ENCODE peak calls at places on chromosomes 3 and 15, in seven cellular contexts. X, N, E, Y, S, P and K are unnamed samples.

GRCh38 chr3:78822741-78823140 is 945.1 kb downstream of the ROBO1 start:
- DNase-seq in X (no peak), Y (no peak), P (no peak), S (no peak), E (no peak), N (no peak), K (no peak)

GRCh38 chr3:104873331-104873730 is 493.4 kb upstream of the ALCAM start:
- DNase-seq in X (no peak), E (no peak), P (peak), Y (no peak), N (no peak), S (no peak), K (no peak)

GRCh38 chr3:186570941-186571643 is 572 bp downstream of the DNAJB11 start:
- DNase-seq in X (no peak), P (no peak), E (no peak), S (no peak), Y (no peak), N (no peak), K (no peak)

GRCh38 chr15:52023169-52023922 is 4.3 kb downstream of the MAPK6 start:
- DNase-seq in N (no peak), X (no peak), S (no peak), E (no peak), P (no peak), Y (no peak), K (no peak)

GRCh38 chr3:127254730-127255129 is 33.1 kb downstream of the PRR20G start:
- DNase-seq in P (peak), N (peak), E (no peak), X (peak), Y (no peak), S (no peak), K (no peak)

GRCh38 chr15:41530363-41530956 is 13.6 kb downstream of the RPAP1 start:
- DNase-seq in Y (no peak), S (no peak), P (no peak), X (no peak), N (no peak), E (no peak), K (no peak)

GRCh38 chr3:166446291-166446690 is 609.1 kb upstream of the BCHE start:
- DNase-seq in E (no peak), P (peak), S (no peak), X (no peak), Y (no peak), N (no peak), K (no peak)

GRCh38 chr15:60744826-60745225 is 265.9 kb upstream of the ICE2 start:
- DNase-seq in X (no peak), P (no peak), E (no peak), N (no peak), S (peak), Y (no peak), K (no peak)

GRCh38 chr3:135148431-135148830 is 353.4 kb downstream of the EPHB1 start:
- DNase-seq in S (peak), N (no peak), P (no peak), X (no peak), Y (no peak), E (no peak), K (no peak)

GRCh38 chr3:94561094-94561493 is 498.2 kb downstream of the NSUN3 start:
- DNase-seq in X (no peak), P (no peak), N (no peak), E (peak), Y (no peak), S (no peak), K (no peak)

GRCh38 chr3:111669926-111670630 is 74.9 kb upstream of the ZBED2 start:
- DNase-seq in N (no peak), Y (no peak), E (no peak), X (no peak), S (no peak), P (peak), K (no peak)

GRCh38 chr3:71997066-71997653 is 212.2 kb upstream of the PROK2 start:
- DNase-seq in P (peak), N (no peak), E (no peak), X (no peak), S (no peak), Y (no peak), K (no peak)

GRCh38 chr15:41933771-41934170 is 38.6 kb downstream of the EHD4 start:
- DNase-seq in E (no peak), X (no peak), Y (no peak), N (no peak), P (peak), S (no peak), K (no peak)

GRCh38 chr15:87527416-87527815 is 729.1 kb downstream of the NTRK3 start:
- DNase-seq in S (peak), Y (no peak), P (peak), E (no peak), X (no peak), N (no peak), K (no peak)

GRCh38 chr3:190909908-190910307 is 47.4 kb upstream of the GMNC start:
- DNase-seq in X (no peak), N (no peak), P (no peak), Y (no peak), S (no peak), E (no peak), K (no peak)

GRCh38 chr3:46849686-46850467 is 13.4 kb downstream of the MYL3 start:
- DNase-seq in S (no peak), X (no peak), P (no peak), Y (peak), N (no peak), E (no peak), K (no peak)

GRCh38 chr3:59709702-59710555 is 660.1 kb upstream of the CFAP20DC start:
- DNase-seq in E (no peak), X (no peak), S (peak), P (no peak), N (no peak), Y (peak), K (no peak)

GRCh38 chr15:67127334-67127664 is 61.9 kb downstream of the SMAD3 start:
- DNase-seq in X (no peak), N (peak), Y (no peak), S (no peak), P (no peak), E (no peak), K (no peak)

GRCh38 chr3:130395916-130396315 is 50.4 kb downstream of the COL6A5 start:
- DNase-seq in E (no peak), P (peak), S (peak), X (peak), Y (no peak), N (peak), K (no peak)

GRCh38 chr15:51403072-51403878 is 61.8 kb downstream of the GLDN start:
- DNase-seq in S (no peak), E (peak), Y (no peak), N (peak), P (peak), X (peak), K (no peak)

GRCh38 chr3:52135332-52135731 is 18.9 kb downstream of the POC1A start:
- DNase-seq in E (no peak), N (no peak), S (no peak), P (no peak), Y (no peak), X (no peak), K (no peak)

GRCh38 chr15:78111788-78112187 is 19.4 kb downstream of the SH2D7 start:
- DNase-seq in E (no peak), X (no peak), Y (no peak), N (no peak), P (no peak), S (no peak), K (no peak)

GRCh38 chr3:42497009-42497731 is 5.3 kb upstream of the VIPR1 start:
- DNase-seq in P (peak), Y (peak), X (peak), N (peak), E (peak), S (no peak), K (peak)

GRCh38 chr3:64650710-64651109 is 37.1 kb downstream of the ADAMTS9 start:
- DNase-seq in P (peak), X (no peak), S (no peak), E (no peak), Y (no peak), N (no peak), K (peak)

GRCh38 chr3:53083496-53083895 is 37.6 kb upstream of the SFMBT1 start:
- DNase-seq in S (no peak), E (no peak), X (no peak), P (peak), Y (no peak), N (no peak), K (peak)

GRCh38 chr15:81106560-81106959 is 27.5 kb upstream of the CFAP161 start:
- DNase-seq in X (peak), N (peak), P (peak), E (peak), Y (no peak), S (peak), K (peak)

GRCh38 chr3:16516695-16517481 is 3.4 kb upstream of the RFTN1 start:
- DNase-seq in X (peak), P (peak), Y (no peak), N (peak), S (no peak), E (peak), K (no peak)

DNA sequence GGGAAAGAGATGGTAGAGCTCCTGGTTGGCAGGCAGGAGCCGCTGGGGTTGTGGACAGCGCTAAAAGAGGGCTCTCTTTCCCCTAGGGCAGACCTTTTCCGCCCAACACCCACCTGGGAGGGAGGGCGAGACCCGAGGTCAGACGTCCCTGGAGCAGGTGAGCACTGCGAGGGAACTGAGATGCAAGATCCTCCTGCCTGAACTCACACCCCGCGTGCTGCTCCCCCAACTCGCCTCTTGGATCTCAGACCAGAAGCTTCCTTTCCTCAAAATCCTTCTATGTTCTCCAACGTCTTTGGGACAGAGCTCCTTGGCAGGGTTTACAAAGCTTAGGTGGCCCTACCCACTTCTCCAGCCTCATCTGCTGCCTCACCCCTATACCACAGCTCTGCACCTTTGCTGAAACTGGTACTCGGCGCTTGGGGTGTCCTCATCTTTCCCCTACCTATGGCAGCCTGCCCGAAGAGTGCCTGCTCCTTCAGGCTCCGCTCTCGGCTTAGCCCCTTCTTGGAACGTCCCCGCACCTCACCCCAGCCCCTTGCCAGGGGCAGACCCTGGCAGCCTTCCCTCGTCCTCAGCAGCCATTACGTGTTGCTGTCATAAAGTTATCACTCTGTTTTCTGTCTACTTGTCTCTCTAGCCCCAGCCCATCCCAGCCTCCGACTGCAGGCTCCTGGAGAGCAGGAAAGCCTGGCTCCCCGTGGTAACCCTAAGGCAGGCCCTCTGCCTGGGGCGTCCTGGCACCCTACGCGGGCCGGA is 5.2 kb upstream of the BAHD1 start:
- DNase-seq in X (no peak), E (no peak), P (no peak), S (no peak), N (no peak), Y (no peak), K (no peak)
- H3K4me3 ChIP-seq in X (peak), E (peak), P (no peak), S (peak), N (peak), Y (peak), K (no peak)

GRCh38 chr3:113947372-113948014 is at the start of gene ZDHHC23:
- DNase-seq in N (peak), P (peak), X (peak), E (peak), Y (peak), S (peak), K (no peak)

GRCh38 chr3:113946831-113947230 is 982 bp upstream of the ZDHHC23 start:
- DNase-seq in X (no peak), N (no peak), E (no peak), Y (no peak), P (no peak), S (no peak), K (no peak)

GRCh38 chr3:113953677-113954076 is 5.9 kb downstream of the ZDHHC23 start:
- DNase-seq in S (no peak), Y (no peak), E (no peak), P (peak), N (no peak), X (no peak), K (no peak)

GRCh38 chr3:113952921-113953320 is 5.1 kb downstream of the ZDHHC23 start:
- DNase-seq in S (no peak), Y (no peak), P (peak), X (no peak), E (no peak), N (no peak), K (no peak)

GRCh38 chr3:113948015-113948917 is 453 bp downstream of the ZDHHC23 start:
- DNase-seq in N (peak), X (peak), S (peak), E (peak), P (no peak), Y (peak), K (no peak)
- TF ChIP-seq CTCF in N (no peak), X (no peak), S (no peak), E (no peak), P (no peak), Y (no peak), K (no peak)

GRCh38 chr3:141403576-141403975 is 35.3 kb downstream of the ZBTB38 start:
- DNase-seq in S (no peak), Y (no peak), P (no peak), N (no peak), X (no peak), E (no peak), K (no peak)
- H3K4me3 ChIP-seq in S (peak), Y (peak), P (no peak), N (peak), X (no peak), E (no peak), K (peak)

DNA sequence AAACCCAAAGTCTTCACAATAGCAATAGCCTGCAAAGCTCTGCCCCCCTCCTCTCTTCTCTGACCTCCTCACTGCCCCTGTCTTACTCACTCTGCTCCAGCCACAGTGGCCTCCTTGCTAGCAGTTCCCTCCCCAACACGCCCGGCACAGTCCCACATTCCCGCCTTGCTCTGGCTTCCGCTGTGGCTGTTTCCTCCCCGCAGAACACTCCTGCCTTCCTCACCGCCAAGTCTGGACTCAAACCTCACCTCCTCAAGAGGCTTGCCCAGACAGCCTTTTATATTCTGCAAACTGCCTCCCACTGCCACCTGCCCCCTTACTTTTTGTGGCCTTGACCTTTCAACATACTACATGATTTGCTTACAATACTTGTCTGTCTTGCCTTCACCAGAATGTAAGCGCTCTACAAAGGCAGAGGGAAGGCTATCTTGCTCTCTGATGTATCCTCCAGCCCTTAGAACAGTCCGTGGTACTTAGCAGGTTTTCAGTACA is 406 bp upstream of the MPI start:
- DNase-seq in S (no peak), N (no peak), E (peak), Y (peak), P (peak), X (no peak), K (no peak)
- TF ChIP-seq CTCF in S (no peak), N (no peak), E (no peak), Y (no peak), P (no peak), X (no peak), K (no peak)

GRCh38 chr3:185071401-185071800 is 81.5 kb downstream of the C3orf70 start:
- DNase-seq in X (no peak), E (no peak), P (no peak), Y (no peak), S (no peak), N (no peak), K (no peak)

GRCh38 chr3:185069023-185069422 is 83.8 kb downstream of the C3orf70 start:
- DNase-seq in Y (no peak), S (no peak), X (no peak), N (no peak), E (no peak), P (no peak), K (no peak)

GRCh38 chr3:185070491-185071335 is 82.1 kb downstream of the C3orf70 start:
- DNase-seq in N (peak), E (peak), Y (no peak), S (no peak), P (peak), X (peak), K (no peak)

GRCh38 chr3:185067173-185067572 is 85.7 kb downstream of the C3orf70 start:
- DNase-seq in Y (no peak), X (no peak), E (no peak), S (no peak), N (no peak), P (no peak), K (no peak)

DNA sequence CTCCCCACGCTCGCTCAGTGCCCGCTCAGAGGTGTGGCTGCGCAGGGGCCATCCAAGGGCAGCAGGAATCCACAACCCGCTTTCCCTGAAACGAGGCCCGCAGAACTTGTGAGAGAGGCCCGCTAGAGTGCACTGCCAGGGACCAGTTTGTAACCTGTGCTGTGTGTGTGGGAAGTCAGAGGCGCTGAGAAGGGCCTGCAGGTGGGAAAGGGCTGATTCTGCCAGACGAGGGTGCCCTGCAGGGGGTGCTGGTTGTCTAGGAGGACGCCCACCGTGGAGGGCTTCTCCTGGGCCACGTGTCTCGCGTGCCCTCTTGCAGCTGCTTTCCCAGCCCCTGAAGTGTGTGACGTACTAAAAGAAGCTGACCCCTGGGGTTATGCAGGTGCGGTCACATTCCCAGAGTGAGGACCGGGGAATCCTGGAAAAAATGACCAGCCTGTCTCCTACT is 83.3 kb downstream of the C3orf70 start:
- DNase-seq in X (peak), E (peak), Y (no peak), S (no peak), P (no peak), N (no peak), K (no peak)
- H3K4me3 ChIP-seq in X (no peak), E (no peak), Y (no peak), S (no peak), P (no peak), N (no peak), K (no peak)

GRCh38 chr15:85591622-85592021 is 203.1 kb downstream of the KLHL25 start:
- DNase-seq in S (no peak), P (no peak), Y (no peak), X (no peak), E (no peak), N (no peak), K (no peak)

GRCh38 chr15:85588657-85589056 is 206.1 kb downstream of the KLHL25 start:
- DNase-seq in P (peak), N (no peak), E (peak), X (no peak), S (no peak), Y (no peak), K (no peak)

GRCh38 chr15:85593809-85594441 is 200.8 kb downstream of the KLHL25 start:
- DNase-seq in P (no peak), E (no peak), S (no peak), N (no peak), X (no peak), Y (no peak), K (no peak)

GRCh38 chr15:85589873-85590272 is 204.9 kb downstream of the KLHL25 start:
- DNase-seq in E (no peak), Y (no peak), X (peak), P (peak), N (peak), S (no peak), K (no peak)

DNA sequence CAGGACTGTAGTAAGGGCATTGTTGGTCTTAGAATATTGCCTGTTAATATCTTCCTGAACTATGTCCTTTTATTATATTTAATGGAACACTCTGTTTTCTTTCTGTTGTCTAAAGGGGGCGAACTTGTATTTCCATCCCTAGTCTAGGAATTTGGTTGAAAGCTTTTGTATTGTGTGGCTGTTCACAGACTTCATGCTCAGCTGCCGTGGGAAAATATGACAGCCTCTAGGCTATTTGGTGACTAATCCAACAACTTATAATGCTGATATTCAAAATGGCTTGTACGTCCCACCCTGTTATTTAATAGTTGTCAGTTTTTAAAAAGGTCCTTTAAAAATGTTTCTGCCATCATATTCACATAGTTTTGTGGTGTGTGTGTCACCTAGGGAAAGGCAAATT is 202.6 kb downstream of the KLHL25 start:
- DNase-seq in E (no peak), Y (no peak), N (no peak), S (no peak), P (peak), X (peak), K (no peak)
- TF ChIP-seq CTCF in E (peak), Y (no peak), N (peak), S (no peak), P (peak), X (no peak), K (peak)

GRCh38 chr3:164113406-164114332 is 964.6 kb downstream of the SI start:
- DNase-seq in P (no peak), N (no peak), E (no peak), S (no peak), Y (no peak), X (no peak), K (no peak)
- H3K4me3 ChIP-seq in P (no peak), N (no peak), E (no peak), S (no peak), Y (no peak), X (no peak), K (no peak)

GRCh38 chr3:158395421-158395820 is 175.6 kb upstream of the MLF1 start:
- DNase-seq in S (no peak), X (no peak), Y (no peak), N (no peak), P (peak), E (no peak), K (no peak)
- TF ChIP-seq CTCF in S (no peak), X (no peak), Y (no peak), N (no peak), P (no peak), E (no peak), K (no peak)